ENCODE peak calls at places on chromosomes 3 and 15, in six cellular contexts. One of them, this sample, is unnamed.

GRCh38 chr15:37099321-37100108 is 834 bp downstream of the MEIS2 start:
- DNase-seq in brain microvascular endothelial cell: no peak
- DNase-seq in keratinocyte: no peak
- DNase-seq in tibial artery: no peak
- DNase-seq in fibroblast of lung: peak
- DNase-seq in right atrium auricular region: no peak
- DNase-seq in this sample: no peak

GRCh38 chr3:117628896-117629295 is 919.3 kb downstream of the TUSC7 start:
- DNase-seq in brain microvascular endothelial cell: peak
- DNase-seq in keratinocyte: no peak
- DNase-seq in tibial artery: no peak
- DNase-seq in fibroblast of lung: peak
- DNase-seq in right atrium auricular region: no peak
- DNase-seq in this sample: peak

GRCh38 chr15:60000824-60001641 is 3.1 kb upstream of the FOXB1 start:
- DNase-seq in brain microvascular endothelial cell: no peak
- DNase-seq in keratinocyte: no peak
- DNase-seq in tibial artery: no peak
- DNase-seq in fibroblast of lung: peak
- DNase-seq in right atrium auricular region: no peak
- DNase-seq in this sample: no peak

GRCh38 chr15:100680726-100681125 is 78.3 kb downstream of the ASB7 start:
- DNase-seq in brain microvascular endothelial cell: no peak
- DNase-seq in keratinocyte: no peak
- DNase-seq in tibial artery: peak
- DNase-seq in fibroblast of lung: no peak
- DNase-seq in right atrium auricular region: no peak
- DNase-seq in this sample: no peak

GRCh38 chr3:186053954-186054353 is 54.9 kb downstream of the ETV5 start:
- DNase-seq in brain microvascular endothelial cell: peak
- DNase-seq in keratinocyte: no peak
- DNase-seq in tibial artery: no peak
- DNase-seq in fibroblast of lung: peak
- DNase-seq in right atrium auricular region: no peak
- DNase-seq in this sample: no peak

GRCh38 chr15:96300808-96301207 is 29.7 kb upstream of the NR2F2 start:
- DNase-seq in brain microvascular endothelial cell: no peak
- DNase-seq in keratinocyte: no peak
- DNase-seq in tibial artery: no peak
- DNase-seq in fibroblast of lung: no peak
- DNase-seq in right atrium auricular region: no peak
- DNase-seq in this sample: no peak

GRCh38 chr3:112320698-112321097 is 12.3 kb upstream of the CD200 start:
- DNase-seq in brain microvascular endothelial cell: no peak
- DNase-seq in keratinocyte: no peak
- DNase-seq in tibial artery: no peak
- DNase-seq in fibroblast of lung: no peak
- DNase-seq in right atrium auricular region: no peak
- DNase-seq in this sample: no peak

GRCh38 chr3:11757441-11757875 is 89.2 kb downstream of the TAMM41 start:
- DNase-seq in brain microvascular endothelial cell: peak
- DNase-seq in keratinocyte: no peak
- DNase-seq in tibial artery: no peak
- DNase-seq in fibroblast of lung: peak
- DNase-seq in right atrium auricular region: no peak
- DNase-seq in this sample: no peak

GRCh38 chr3:99823723-99824711 is 6.4 kb downstream of the CMSS1 start:
- DNase-seq in brain microvascular endothelial cell: no peak
- DNase-seq in keratinocyte: no peak
- DNase-seq in tibial artery: no peak
- DNase-seq in fibroblast of lung: no peak
- DNase-seq in right atrium auricular region: no peak
- DNase-seq in this sample: no peak

GRCh38 chr3:99817437-99818240 is at the start of gene CMSS1:
- DNase-seq in brain microvascular endothelial cell: peak
- DNase-seq in keratinocyte: peak
- DNase-seq in tibial artery: peak
- DNase-seq in fibroblast of lung: peak
- DNase-seq in right atrium auricular region: peak
- DNase-seq in this sample: peak

GRCh38 chr3:99817047-99817436 is 620 bp upstream of the CMSS1 start:
- DNase-seq in brain microvascular endothelial cell: no peak
- DNase-seq in keratinocyte: no peak
- DNase-seq in tibial artery: no peak
- DNase-seq in fibroblast of lung: no peak
- DNase-seq in right atrium auricular region: no peak
- DNase-seq in this sample: no peak

DNA sequence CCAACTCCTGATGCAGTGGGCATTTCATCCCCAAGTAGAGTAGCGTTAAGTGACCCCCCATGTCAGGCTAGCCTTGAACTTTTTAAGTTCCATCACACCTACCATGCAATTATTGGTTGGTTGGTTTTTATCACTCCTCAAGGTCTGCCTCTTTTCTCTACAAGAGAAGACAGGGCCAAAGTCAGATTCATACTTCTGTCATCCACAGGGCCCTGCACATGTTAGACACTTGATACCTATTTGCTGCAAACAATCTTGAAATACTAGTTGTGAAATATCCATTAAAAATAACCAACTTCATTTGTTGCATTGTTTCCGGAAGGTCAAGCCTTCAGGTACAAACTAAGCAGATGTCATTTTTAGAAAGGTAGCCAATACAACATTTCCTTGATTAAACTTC is 1.2 kb downstream of the CMSS1 start:
- DNase-seq in brain microvascular endothelial cell: no peak
- DNase-seq in keratinocyte: no peak
- DNase-seq in tibial artery: no peak
- DNase-seq in fibroblast of lung: no peak
- DNase-seq in right atrium auricular region: no peak
- DNase-seq in this sample: no peak
- H3K4me3 ChIP-seq in brain microvascular endothelial cell: no peak
- H3K4me3 ChIP-seq in keratinocyte: peak
- H3K4me3 ChIP-seq in tibial artery: no peak
- H3K4me3 ChIP-seq in fibroblast of lung: peak
- H3K4me3 ChIP-seq in right atrium auricular region: no peak
- H3K4me3 ChIP-seq in this sample: peak

DNA sequence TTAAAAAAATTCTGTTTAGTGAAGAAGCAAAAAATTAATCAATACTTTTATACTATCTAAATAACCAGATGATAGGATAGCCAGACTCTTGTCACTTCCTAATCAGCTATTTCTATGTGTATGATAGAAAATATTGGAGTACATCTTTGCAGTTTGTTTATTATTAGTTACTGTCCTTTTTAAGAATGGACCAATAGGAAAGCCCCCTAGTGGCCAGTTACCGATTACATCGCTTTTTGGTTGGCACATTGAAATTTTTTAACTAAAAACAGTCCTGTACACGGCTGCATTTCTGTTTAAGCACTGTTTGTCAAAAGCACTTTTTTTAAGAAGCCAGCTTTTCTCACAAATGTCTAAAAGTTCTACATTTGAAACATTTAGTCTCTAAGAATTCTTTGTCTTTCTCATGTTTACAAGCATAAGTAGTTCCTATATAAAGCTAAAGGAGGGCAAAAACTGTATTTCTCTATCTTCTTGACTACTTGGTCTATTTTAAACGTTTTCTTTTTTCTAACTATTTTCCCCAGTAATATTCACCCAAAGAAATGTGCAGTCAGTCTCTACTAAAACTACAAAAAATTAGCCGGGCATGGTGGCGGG is 253.2 kb upstream of the LRTM1 start:
- DNase-seq in brain microvascular endothelial cell: peak
- DNase-seq in keratinocyte: no peak
- DNase-seq in tibial artery: no peak
- DNase-seq in fibroblast of lung: peak
- DNase-seq in right atrium auricular region: no peak
- DNase-seq in this sample: no peak
- TF ChIP-seq CTCF in brain microvascular endothelial cell: peak
- TF ChIP-seq CTCF in keratinocyte: peak
- TF ChIP-seq CTCF in tibial artery: peak
- TF ChIP-seq CTCF in fibroblast of lung: peak
- TF ChIP-seq CTCF in right atrium auricular region: peak
- TF ChIP-seq CTCF in this sample: peak

DNA sequence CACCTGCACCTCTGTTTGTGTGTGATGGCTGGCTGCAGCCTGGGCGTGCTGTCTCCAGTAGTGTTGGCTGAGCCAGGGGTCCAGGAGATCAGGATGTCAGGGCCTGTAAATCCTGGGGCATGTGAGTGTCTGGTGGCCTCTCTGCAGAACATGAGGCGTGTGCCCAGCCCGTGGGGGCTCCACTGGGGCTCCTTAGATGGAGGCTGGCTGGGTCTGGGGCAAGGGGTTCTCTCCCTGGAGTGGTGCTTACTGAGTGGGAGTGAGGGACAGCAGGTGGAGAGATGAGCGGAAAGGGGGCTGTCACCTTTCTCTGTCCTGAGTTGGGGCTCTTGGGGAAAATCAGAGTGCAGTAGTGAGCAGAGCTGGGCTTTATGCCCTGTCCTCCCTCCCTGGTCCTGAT is 152.2 kb downstream of the CHDH start:
- DNase-seq in brain microvascular endothelial cell: no peak
- DNase-seq in keratinocyte: no peak
- DNase-seq in tibial artery: no peak
- DNase-seq in fibroblast of lung: no peak
- DNase-seq in right atrium auricular region: peak
- DNase-seq in this sample: no peak
- H3K4me3 ChIP-seq in brain microvascular endothelial cell: no peak
- H3K4me3 ChIP-seq in keratinocyte: no peak
- H3K4me3 ChIP-seq in tibial artery: no peak
- H3K4me3 ChIP-seq in fibroblast of lung: no peak
- H3K4me3 ChIP-seq in right atrium auricular region: no peak
- H3K4me3 ChIP-seq in this sample: no peak

DNA sequence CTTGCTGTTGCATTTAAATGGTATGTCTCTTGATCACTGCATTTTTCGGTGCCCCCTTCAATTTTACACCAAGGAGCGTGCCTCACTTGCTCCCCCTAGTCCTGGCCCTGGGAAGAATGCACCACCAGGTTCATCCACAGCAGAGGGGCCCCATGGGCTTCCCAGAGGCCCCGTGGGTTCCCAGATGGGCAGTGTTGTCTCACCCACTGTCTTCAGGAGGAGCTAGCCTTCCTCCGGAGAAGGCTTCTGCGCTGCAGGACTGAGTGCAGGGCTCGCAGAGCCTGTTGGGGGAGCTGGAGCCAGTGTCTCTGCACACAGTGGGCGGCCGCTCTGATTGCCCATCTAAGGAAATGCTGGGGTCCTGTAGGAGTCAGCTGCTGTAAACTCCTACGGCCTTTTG is 45.9 kb downstream of the POLR2M start:
- DNase-seq in brain microvascular endothelial cell: peak
- DNase-seq in keratinocyte: no peak
- DNase-seq in tibial artery: no peak
- DNase-seq in fibroblast of lung: peak
- DNase-seq in right atrium auricular region: no peak
- DNase-seq in this sample: no peak
- TF ChIP-seq CTCF in brain microvascular endothelial cell: peak
- TF ChIP-seq CTCF in keratinocyte: peak
- TF ChIP-seq CTCF in tibial artery: no peak
- TF ChIP-seq CTCF in fibroblast of lung: no peak
- TF ChIP-seq CTCF in right atrium auricular region: no peak
- TF ChIP-seq CTCF in this sample: peak

DNA sequence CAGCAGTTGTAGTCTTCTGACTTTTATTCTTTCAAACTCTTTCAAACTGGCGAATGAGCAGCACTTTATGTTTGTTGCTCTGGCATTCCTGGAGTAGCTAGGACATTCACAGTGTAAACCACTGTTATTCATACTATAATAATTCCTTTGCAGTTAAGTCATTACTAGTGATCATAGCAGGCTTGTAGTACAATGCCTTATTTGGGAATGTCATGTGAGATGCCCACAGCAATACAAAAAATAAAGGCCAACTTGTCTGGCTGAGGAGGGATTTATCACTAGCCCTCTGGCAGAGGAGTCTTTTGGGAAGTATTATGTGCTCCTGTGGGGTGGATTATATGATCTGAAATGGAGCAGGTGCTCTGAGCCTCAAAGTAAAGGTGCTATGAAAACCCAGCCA is 197.2 kb downstream of the VGLL3 start:
- DNase-seq in brain microvascular endothelial cell: peak
- DNase-seq in keratinocyte: peak
- DNase-seq in tibial artery: no peak
- DNase-seq in fibroblast of lung: peak
- DNase-seq in right atrium auricular region: no peak
- DNase-seq in this sample: peak
- H3K4me3 ChIP-seq in brain microvascular endothelial cell: no peak
- H3K4me3 ChIP-seq in keratinocyte: no peak
- H3K4me3 ChIP-seq in tibial artery: peak
- H3K4me3 ChIP-seq in fibroblast of lung: peak
- H3K4me3 ChIP-seq in right atrium auricular region: no peak
- H3K4me3 ChIP-seq in this sample: no peak